ENCODE peak calls at places on chromosome 4, in four cellular contexts. L is IMR-90, A is H1, E is mesendoderm. K is an unnamed sample. For H3K79me1, the result is how much of the 10 kb centered on the place peaks cover.

GRCh38 chr4:40515037-40515397 is 114.6 kb downstream of the RBM47 start:
- DNase-seq in E (no peak), L (peak), A (no peak), K (no peak)

GRCh38 chr4:151618858-151619257 is 141.9 kb downstream of the GATB start:
- DNase-seq in E (no peak), A (no peak), L (no peak), K (no peak)

GRCh38 chr4:147492761-147493160 is 11.9 kb downstream of the EDNRA start:
- DNase-seq in E (no peak), A (no peak), L (peak), K (no peak)

GRCh38 chr4:123284166-123284565 is 112.4 kb upstream of the SPRY1 start:
- DNase-seq in E (no peak), A (no peak), L (no peak), K (no peak)

GRCh38 chr4:47349323-47349722 is 114.2 kb downstream of the COMMD8 start:
- DNase-seq in E (no peak), L (peak), A (no peak), K (no peak)

GRCh38 chr4:152102184-152103000 is 341.6 kb upstream of the GATB start:
- DNase-seq in A (no peak), E (peak), L (peak), K (no peak)

GRCh38 chr4:74230902-74231499 is 73.1 kb downstream of the MTHFD2L start:
- DNase-seq in A (no peak), E (no peak), L (peak), K (no peak)

GRCh38 chr4:9898596-9899345 is 117.3 kb downstream of the DRD5 start:
- DNase-seq in L (peak), E (peak), A (peak), K (peak)

GRCh38 chr4:169416997-169417396 is 146.2 kb upstream of the SH3RF1 start:
- DNase-seq in A (no peak), E (no peak), L (no peak), K (no peak)

GRCh38 chr4:45438047-45438446 is 685.8 kb downstream of the GABRG1 start:
- DNase-seq in E (no peak), A (no peak), L (no peak), K (no peak)

GRCh38 chr4:154487144-154487543 is 4.5 kb downstream of the DCHS2 start:
- DNase-seq in A (no peak), L (no peak), E (no peak), K (no peak)

GRCh38 chr4:168263039-168263438 is 55.5 kb downstream of the DDX60 start:
- DNase-seq in L (no peak), A (no peak), E (no peak), K (no peak)

GRCh38 chr4:57098945-57099344 is 11.2 kb downstream of the IGFBP7 start:
- DNase-seq in L (peak), A (no peak), E (no peak), K (no peak)

GRCh38 chr4:172962564-172963353 is 205.9 kb upstream of the GALNT7 start:
- DNase-seq in A (no peak), E (no peak), L (peak), K (no peak)

GRCh38 chr4:52107336-52107735 is 56.2 kb downstream of the SPATA18 start:
- DNase-seq in E (no peak), A (no peak), L (no peak), K (no peak)

DNA sequence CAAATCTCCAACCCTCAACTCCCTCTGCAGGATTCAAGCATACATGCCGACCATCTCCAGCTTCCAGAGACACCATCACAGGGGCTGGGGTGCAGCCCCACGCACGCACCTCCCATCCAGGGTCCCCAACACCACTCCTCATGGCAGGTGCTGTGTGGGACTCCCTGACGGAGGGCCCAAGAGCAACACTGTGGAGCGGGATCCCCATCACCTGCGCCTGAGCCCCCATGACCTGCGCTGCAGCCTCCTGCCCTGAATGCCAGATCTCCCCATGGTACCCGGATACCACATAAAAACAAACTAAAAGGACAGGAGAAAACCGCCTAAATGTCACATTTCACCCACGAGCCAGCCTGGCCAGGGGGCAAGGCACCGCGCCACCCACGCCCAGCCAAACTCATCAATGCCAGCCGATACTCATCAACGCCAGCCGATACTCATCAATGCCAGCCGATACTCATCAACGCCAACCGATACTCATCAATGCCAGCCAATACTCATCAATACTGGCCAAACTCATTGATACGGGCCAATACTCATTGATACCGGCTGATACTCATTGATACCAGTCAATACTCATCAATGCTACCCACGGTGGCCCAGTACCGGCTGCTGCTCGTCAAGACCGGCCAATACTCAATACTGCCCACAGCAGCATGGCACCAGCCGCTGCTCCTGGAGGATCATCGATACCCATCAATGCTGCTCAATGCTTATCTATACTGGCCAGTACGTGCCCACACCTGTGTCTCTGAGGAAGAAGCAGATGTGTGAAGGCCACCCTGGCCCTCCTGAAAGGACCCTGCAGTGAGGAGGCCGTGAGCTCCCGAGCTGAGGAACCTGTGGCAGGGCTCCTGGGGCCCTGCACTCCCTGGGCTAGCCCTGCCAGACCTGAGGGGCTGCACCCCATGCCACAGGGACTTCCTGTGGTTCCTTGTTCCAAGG is 6.2 kb downstream of the CTBP1 start:
- DNase-seq in E (no peak), L (no peak), A (no peak), K (no peak)
- H3K79me1 ChIP-seq in E (under half), L (under half), A (under half), K (under half)

GRCh38 chr4:140856692-140857091 is 100.5 kb upstream of the TBC1D9 start:
- DNase-seq in L (peak), E (peak), A (no peak), K (peak)
- H4K5ac ChIP-seq in L (no peak), E (no peak), A (no peak), K (no peak)

GRCh38 chr4:1973661-1974060 is 35.1 kb downstream of the NELFA start:
- DNase-seq in L (no peak), A (no peak), E (no peak), K (no peak)
- H3K79me1 ChIP-seq in L (under half), A (under half), E (under half), K (under half)

DNA sequence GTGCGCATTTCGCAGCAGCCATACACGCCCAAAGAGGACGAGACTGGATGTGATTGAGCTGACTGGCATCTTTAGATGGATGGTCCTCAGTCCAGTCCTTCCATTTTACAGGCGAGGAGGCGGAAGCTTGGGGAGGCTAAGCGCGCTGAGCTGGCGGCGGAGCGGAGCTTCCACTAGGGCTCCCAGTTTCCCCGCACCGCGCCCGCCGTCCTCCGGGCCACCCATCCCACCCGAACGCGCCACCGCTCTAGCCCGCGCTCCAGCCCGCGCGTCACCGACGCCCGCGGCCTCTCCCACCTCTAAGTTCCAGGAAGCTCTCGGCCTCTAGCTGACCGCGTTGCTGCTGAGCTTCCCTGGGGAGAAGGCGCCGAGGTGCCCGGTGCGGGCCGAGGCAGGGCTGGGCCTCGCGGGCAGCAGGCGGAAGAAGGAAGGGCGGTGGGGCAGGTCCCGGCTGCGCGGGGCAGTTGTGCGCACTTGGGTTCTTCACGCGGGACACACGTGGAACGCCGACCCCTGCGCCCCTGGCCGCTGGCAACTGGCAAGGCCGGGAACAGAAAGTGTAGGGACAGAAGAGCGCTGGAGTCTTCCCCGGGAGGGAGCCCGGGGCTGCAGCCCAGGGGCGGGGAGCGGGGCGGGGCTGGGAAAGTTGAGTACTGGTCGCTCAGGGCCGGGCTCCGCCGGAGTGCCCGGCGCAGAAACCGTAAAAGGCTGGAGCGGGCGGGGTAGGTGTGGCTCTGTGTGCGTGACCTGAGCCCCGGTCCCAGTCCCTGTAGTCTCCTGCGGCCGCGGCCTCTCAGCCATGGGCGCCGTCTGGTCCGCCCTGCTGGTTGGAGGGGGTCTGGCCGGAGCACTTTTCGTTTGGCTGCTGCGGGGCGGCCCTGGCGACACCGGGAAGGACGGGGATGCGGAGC is at the start of gene STBD1:
- DNase-seq in A (peak), E (peak), L (peak), K (peak)
- H4K5ac ChIP-seq in A (peak), E (no peak), L (peak), K (no peak)

DNA sequence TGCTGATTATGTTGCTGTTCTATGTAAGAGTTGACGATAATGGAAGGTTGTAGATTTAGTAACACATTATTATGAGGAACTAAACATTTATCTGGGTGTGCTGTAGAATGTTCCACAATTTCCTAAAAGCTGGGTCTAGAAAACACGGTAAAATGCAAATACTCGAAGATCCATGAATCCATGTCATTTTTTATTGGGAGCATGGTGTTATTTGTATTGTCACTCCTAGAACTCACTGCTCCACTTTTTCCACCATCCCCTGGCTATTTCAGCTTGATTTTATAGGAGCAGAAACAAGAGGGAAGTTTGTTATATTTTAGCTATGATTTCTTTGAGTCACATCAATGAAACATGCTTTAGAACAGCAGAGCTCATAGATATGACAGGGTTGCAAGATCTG is 155.0 kb upstream of the ANK2 start:
- DNase-seq in E (no peak), L (no peak), A (no peak), K (no peak)
- H3K79me1 ChIP-seq in E (under half), L (under half), A (under half), K (under half)

DNA sequence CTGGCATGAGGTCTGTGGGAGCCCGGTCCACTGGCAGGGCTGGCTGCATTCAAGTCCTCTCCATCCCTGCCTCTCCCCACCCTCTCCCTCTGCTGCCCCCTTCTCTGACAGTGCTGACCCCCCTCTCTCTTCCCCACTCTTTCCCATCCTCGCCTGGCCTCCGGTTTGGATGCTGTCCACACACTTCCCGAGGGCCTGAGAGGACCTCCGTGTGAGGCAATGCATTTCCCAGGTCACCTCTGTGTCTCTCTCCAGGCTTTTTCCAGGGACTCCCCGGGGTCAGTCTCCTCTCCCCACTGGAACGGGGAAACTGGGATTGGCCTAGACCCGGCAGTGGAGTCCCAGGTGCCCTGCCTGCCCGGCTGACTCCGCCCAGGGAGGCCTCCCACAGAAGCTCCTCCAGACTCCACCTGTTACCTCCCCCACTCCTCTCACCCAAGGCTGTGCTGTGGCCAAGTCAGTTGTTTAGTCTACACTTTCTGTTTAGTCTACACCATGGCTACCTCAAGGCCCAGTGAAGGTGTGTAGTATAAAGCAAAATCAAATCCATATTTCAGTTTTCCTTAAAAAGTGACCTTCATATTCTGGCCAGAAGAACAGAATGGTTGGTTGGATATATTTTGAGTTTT is 146.8 kb downstream of the PTTG2 start:
- DNase-seq in A (no peak), L (no peak), E (no peak), K (no peak)
- H4K5ac ChIP-seq in A (no peak), L (peak), E (no peak), K (no peak)

GRCh38 chr4:2911868-2912267 is 51.3 kb downstream of the NOP14 start:
- DNase-seq in L (no peak), A (no peak), E (no peak), K (no peak)
- H3K79me1 ChIP-seq in L (under half), A (under half), E (under half), K (under half)

DNA sequence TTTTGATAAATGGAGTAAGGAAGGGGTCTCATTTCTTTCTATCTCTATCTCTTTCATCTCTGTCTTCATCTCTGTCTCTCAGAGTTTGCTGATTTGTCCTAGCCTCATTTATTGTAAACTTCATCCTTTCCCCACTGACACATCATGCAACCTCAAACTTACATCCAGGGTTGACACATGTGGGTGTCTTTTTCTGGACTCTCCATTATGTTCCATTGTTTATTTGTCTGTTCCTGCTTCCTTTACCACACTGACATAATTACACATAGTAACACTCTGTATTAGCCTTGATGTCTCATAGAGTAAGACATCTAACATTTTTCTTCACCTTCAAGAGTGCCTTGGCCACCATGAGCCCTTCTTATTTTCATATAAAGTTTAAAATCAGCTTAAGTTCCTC is 8.1 kb upstream of the SRD5A3 start:
- DNase-seq in L (no peak), A (no peak), E (no peak), K (no peak)
- H4K5ac ChIP-seq in L (no peak), A (no peak), E (no peak), K (no peak)

GRCh38 chr4:720111-720860 is 14.7 kb downstream of the PCGF3 start:
- DNase-seq in E (no peak), A (no peak), L (no peak), K (no peak)

GRCh38 chr4:722851-723360 is 17.3 kb downstream of the PCGF3 start:
- DNase-seq in L (no peak), E (no peak), A (no peak), K (no peak)

GRCh38 chr4:723706-724105 is 18.1 kb downstream of the PCGF3 start:
- DNase-seq in L (no peak), A (no peak), E (no peak), K (no peak)

GRCh38 chr4:722181-722725 is 16.6 kb downstream of the PCGF3 start:
- DNase-seq in E (no peak), A (no peak), L (no peak), K (no peak)

DNA sequence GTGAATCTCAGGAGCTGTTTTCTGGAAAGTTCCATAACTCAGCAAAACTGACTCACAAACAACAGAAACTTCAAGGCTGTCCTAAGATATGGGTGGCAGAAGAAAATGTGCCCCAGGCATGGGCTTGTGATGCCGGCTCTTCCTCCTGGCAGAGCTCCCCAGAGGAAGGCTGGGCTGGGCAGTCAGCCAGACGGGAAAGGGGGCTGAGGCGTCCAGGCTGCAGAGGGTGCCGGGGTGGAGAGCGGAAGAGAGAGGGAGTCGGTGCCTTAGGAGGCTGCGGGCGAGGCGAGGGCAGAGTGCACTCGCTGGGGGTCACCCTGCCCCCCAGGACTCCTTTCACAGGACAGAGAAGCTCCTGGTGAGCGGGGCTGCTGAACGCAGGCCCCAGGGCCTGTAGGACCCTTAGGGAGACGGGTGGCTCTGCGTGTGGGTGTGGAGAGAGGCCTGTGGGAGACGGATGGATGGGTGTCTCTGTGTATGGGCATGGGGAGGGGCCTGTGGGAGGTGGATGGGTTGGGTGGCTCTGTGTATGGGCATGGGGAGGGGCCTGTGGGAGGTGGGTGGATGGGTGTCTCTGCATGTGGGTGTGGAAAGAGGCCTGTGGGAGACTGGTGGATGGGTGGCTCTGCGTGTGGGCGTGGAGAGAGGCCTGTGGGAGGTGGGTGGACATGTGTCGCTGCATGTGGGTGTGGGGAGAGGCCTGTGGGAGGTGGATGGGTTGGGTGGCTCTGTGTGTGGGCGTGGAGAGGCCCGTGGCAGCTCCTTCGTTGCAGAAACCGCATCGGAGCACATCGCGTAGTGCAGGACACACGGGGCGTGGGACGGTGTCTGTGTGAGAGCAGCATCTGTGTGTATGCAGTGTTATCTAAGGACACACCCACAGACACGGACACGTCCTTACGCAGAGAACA is 15.9 kb downstream of the PCGF3 start:
- DNase-seq in A (no peak), E (no peak), L (no peak), K (no peak)
- H3K79me1 ChIP-seq in A (under half), E (under half), L (under half), K (under half)